ENCODE peak calls at places on chromosomes 12 and 14, in eight cellular contexts. One of them, this sample, is unnamed.

GRCh38 chr12:57089259-57090245 is 638 bp downstream of the NAB2 start:
- DNase-seq in ovary: peak; percentile 81
- DNase-seq in IMR-90: peak; percentile 51
- DNase-seq in sigmoid colon: peak; percentile 92
- DNase-seq in Peyer's patch: peak; percentile 77
- DNase-seq in GM12878: no peak
- DNase-seq in HCT116: no peak
- DNase-seq in tibial nerve: peak; percentile 62
- DNase-seq in this sample: peak; percentile 88

GRCh38 chr14:65565948-65566347 is 153.4 kb downstream of the FUT8 start:
- DNase-seq in IMR-90: no peak
- DNase-seq in Peyer's patch: no peak
- DNase-seq in HCT116: no peak
- DNase-seq in tibial nerve: no peak
- DNase-seq in ovary: no peak
- DNase-seq in GM12878: peak; percentile 4
- DNase-seq in sigmoid colon: no peak
- DNase-seq in this sample: no peak

GRCh38 chr12:5259523-5259922 is 172.4 kb upstream of the NTF3 start:
- DNase-seq in ovary: no peak
- DNase-seq in GM12878: no peak
- DNase-seq in HCT116: no peak
- DNase-seq in IMR-90: peak; percentile 49
- DNase-seq in Peyer's patch: no peak
- DNase-seq in tibial nerve: no peak
- DNase-seq in sigmoid colon: no peak
- DNase-seq in this sample: no peak

GRCh38 chr12:121170581-121171260 is 38.0 kb downstream of the P2RX7 start:
- DNase-seq in tibial nerve: no peak
- DNase-seq in Peyer's patch: no peak
- DNase-seq in IMR-90: no peak
- DNase-seq in sigmoid colon: no peak
- DNase-seq in ovary: no peak
- DNase-seq in HCT116: no peak
- DNase-seq in GM12878: no peak
- DNase-seq in this sample: no peak

GRCh38 chr12:6235499-6235898 is 35.3 kb downstream of the CD9 start:
- DNase-seq in ovary: no peak
- DNase-seq in sigmoid colon: peak; percentile 83
- DNase-seq in GM12878: no peak
- DNase-seq in Peyer's patch: peak; percentile 85
- DNase-seq in tibial nerve: no peak
- DNase-seq in HCT116: no peak
- DNase-seq in IMR-90: no peak
- DNase-seq in this sample: no peak

GRCh38 chr12:58420496-58420895 is 479.1 kb downstream of the ATP23 start:
- DNase-seq in HCT116: no peak
- DNase-seq in ovary: no peak
- DNase-seq in sigmoid colon: no peak
- DNase-seq in Peyer's patch: no peak
- DNase-seq in GM12878: no peak
- DNase-seq in IMR-90: no peak
- DNase-seq in tibial nerve: no peak
- DNase-seq in this sample: no peak

GRCh38 chr12:89649820-89650219 is 58.8 kb downstream of the ATP2B1 start:
- DNase-seq in sigmoid colon: no peak
- DNase-seq in IMR-90: no peak
- DNase-seq in Peyer's patch: no peak
- DNase-seq in GM12878: no peak
- DNase-seq in ovary: no peak
- DNase-seq in HCT116: no peak
- DNase-seq in tibial nerve: no peak
- DNase-seq in this sample: no peak

GRCh38 chr12:13165578-13166120 is 30.9 kb upstream of the EMP1 start:
- DNase-seq in sigmoid colon: peak; percentile 81
- DNase-seq in Peyer's patch: peak; percentile 70
- DNase-seq in ovary: peak; percentile 54
- DNase-seq in HCT116: peak; percentile 68
- DNase-seq in IMR-90: peak; percentile 78
- DNase-seq in tibial nerve: no peak
- DNase-seq in GM12878: no peak
- DNase-seq in this sample: peak; percentile 60

GRCh38 chr14:75333523-75334190 is 55.0 kb downstream of the FOS start:
- DNase-seq in sigmoid colon: peak; percentile 56
- DNase-seq in HCT116: no peak
- DNase-seq in Peyer's patch: no peak
- DNase-seq in GM12878: no peak
- DNase-seq in ovary: no peak
- DNase-seq in IMR-90: no peak
- DNase-seq in tibial nerve: no peak
- DNase-seq in this sample: no peak

GRCh38 chr12:22286569-22286968 is 47.9 kb downstream of the ST8SIA1 start:
- DNase-seq in sigmoid colon: no peak
- DNase-seq in IMR-90: peak; percentile 93
- DNase-seq in GM12878: no peak
- DNase-seq in ovary: no peak
- DNase-seq in Peyer's patch: no peak
- DNase-seq in HCT116: no peak
- DNase-seq in tibial nerve: no peak
- DNase-seq in this sample: no peak

GRCh38 chr12:5921966-5922365 is 23.1 kb downstream of the ANO2 start:
- DNase-seq in tibial nerve: no peak
- DNase-seq in HCT116: no peak
- DNase-seq in GM12878: no peak
- DNase-seq in ovary: no peak
- DNase-seq in sigmoid colon: peak; percentile 25
- DNase-seq in Peyer's patch: no peak
- DNase-seq in IMR-90: no peak
- DNase-seq in this sample: no peak

GRCh38 chr12:52149182-52149641 is 42.6 kb downstream of the KRT80 start:
- DNase-seq in sigmoid colon: peak; percentile 61
- DNase-seq in HCT116: no peak
- DNase-seq in ovary: no peak
- DNase-seq in tibial nerve: no peak
- DNase-seq in GM12878: no peak
- DNase-seq in Peyer's patch: no peak
- DNase-seq in IMR-90: no peak
- DNase-seq in this sample: no peak

GRCh38 chr12:52152905-52153317 is 38.9 kb downstream of the KRT80 start:
- DNase-seq in Peyer's patch: no peak
- DNase-seq in ovary: no peak
- DNase-seq in GM12878: no peak
- DNase-seq in tibial nerve: no peak
- DNase-seq in HCT116: no peak
- DNase-seq in sigmoid colon: no peak
- DNase-seq in IMR-90: no peak
- DNase-seq in this sample: no peak

GRCh38 chr12:52151153-52151858 is 40.5 kb downstream of the KRT80 start:
- DNase-seq in GM12878: no peak
- DNase-seq in Peyer's patch: no peak
- DNase-seq in tibial nerve: no peak
- DNase-seq in HCT116: no peak
- DNase-seq in sigmoid colon: no peak
- DNase-seq in IMR-90: no peak
- DNase-seq in ovary: no peak
- DNase-seq in this sample: no peak

GRCh38 chr12:52149651-52150241 is 42.1 kb downstream of the KRT80 start:
- DNase-seq in ovary: no peak
- DNase-seq in GM12878: no peak
- DNase-seq in sigmoid colon: peak; percentile 48
- DNase-seq in tibial nerve: no peak
- DNase-seq in Peyer's patch: no peak
- DNase-seq in IMR-90: no peak
- DNase-seq in HCT116: no peak
- DNase-seq in this sample: peak; percentile 52

GRCh38 chr12:52151859-52152783 is 39.7 kb downstream of the KRT80 start:
- DNase-seq in HCT116: no peak
- DNase-seq in ovary: peak; percentile 63
- DNase-seq in IMR-90: peak; percentile 41
- DNase-seq in sigmoid colon: peak; percentile 84
- DNase-seq in GM12878: no peak
- DNase-seq in tibial nerve: no peak
- DNase-seq in Peyer's patch: peak; percentile 85
- DNase-seq in this sample: peak; percentile 71
- TF ChIP-seq POLR2A in HCT116: no peak
- TF ChIP-seq POLR2A in ovary: no peak
- TF ChIP-seq POLR2A in IMR-90: no peak
- TF ChIP-seq POLR2A in sigmoid colon: no peak
- TF ChIP-seq POLR2A in GM12878: no peak
- TF ChIP-seq POLR2A in tibial nerve: no peak
- TF ChIP-seq POLR2A in Peyer's patch: no peak
- TF ChIP-seq POLR2A in this sample: no peak

GRCh38 chr12:65121956-65122469 is 908 bp upstream of the WIF1 start:
- DNase-seq in sigmoid colon: no peak
- DNase-seq in IMR-90: no peak
- DNase-seq in GM12878: no peak
- DNase-seq in Peyer's patch: no peak
- DNase-seq in tibial nerve: no peak
- DNase-seq in ovary: no peak
- DNase-seq in HCT116: no peak
- DNase-seq in this sample: no peak
- H3K4me1 ChIP-seq in sigmoid colon: peaks cover 9% of the 10 kb centered on the region
- H3K4me1 ChIP-seq in IMR-90: peaks cover 3% of the 10 kb centered on the region
- H3K4me1 ChIP-seq in GM12878: no peaks in the 10 kb centered on the region
- H3K4me1 ChIP-seq in Peyer's patch: no peaks in the 10 kb centered on the region
- H3K4me1 ChIP-seq in tibial nerve: no peaks in the 10 kb centered on the region
- H3K4me1 ChIP-seq in ovary: no peaks in the 10 kb centered on the region
- H3K4me1 ChIP-seq in HCT116: no peaks in the 10 kb centered on the region
- H3K4me1 ChIP-seq in this sample: peaks cover 10% of the 10 kb centered on the region

DNA sequence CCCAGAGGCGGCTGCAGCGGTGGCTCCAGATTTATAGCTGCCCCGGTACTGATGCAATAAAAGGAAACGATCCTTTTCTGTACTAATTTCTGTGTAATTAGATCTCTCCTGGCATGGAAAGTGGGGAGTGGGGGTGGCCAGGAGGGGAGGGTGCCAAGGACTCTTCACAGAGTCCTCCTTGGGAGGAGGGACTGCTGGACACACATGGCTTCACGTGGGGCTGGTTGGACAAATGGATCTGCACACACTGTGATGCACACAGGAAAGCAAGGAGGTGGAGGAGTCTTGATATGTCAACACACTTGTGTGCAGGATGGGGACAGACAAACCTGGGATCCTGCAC is 23.8 kb upstream of the ATP5MC2 start:
- DNase-seq in HCT116: no peak
- DNase-seq in sigmoid colon: no peak
- DNase-seq in Peyer's patch: no peak
- DNase-seq in tibial nerve: no peak
- DNase-seq in ovary: no peak
- DNase-seq in IMR-90: no peak
- DNase-seq in GM12878: no peak
- DNase-seq in this sample: no peak
- H3K27me3 ChIP-seq in HCT116: peaks cover 8% of the 10 kb centered on the region
- H3K27me3 ChIP-seq in sigmoid colon: peaks cover 91% of the 10 kb centered on the region
- H3K27me3 ChIP-seq in Peyer's patch: no peaks in the 10 kb centered on the region
- H3K27me3 ChIP-seq in tibial nerve: peaks cover 95% of the 10 kb centered on the region
- H3K27me3 ChIP-seq in ovary: no peaks in the 10 kb centered on the region
- H3K27me3 ChIP-seq in IMR-90: peaks cover 67% of the 10 kb centered on the region
- H3K27me3 ChIP-seq in GM12878: peaks cover 40% of the 10 kb centered on the region
- H3K27me3 ChIP-seq in this sample: peaks cover 41% of the 10 kb centered on the region

GRCh38 chr14:68401855-68402254 is 391.0 kb downstream of the ZFP36L1 start:
- DNase-seq in HCT116: no peak
- DNase-seq in Peyer's patch: no peak
- DNase-seq in IMR-90: no peak
- DNase-seq in tibial nerve: no peak
- DNase-seq in ovary: no peak
- DNase-seq in sigmoid colon: no peak
- DNase-seq in GM12878: peak; percentile 96
- DNase-seq in this sample: no peak

GRCh38 chr14:68404652-68405183 is 388.1 kb downstream of the ZFP36L1 start:
- DNase-seq in GM12878: no peak
- DNase-seq in Peyer's patch: no peak
- DNase-seq in tibial nerve: no peak
- DNase-seq in IMR-90: peak; percentile 37
- DNase-seq in sigmoid colon: no peak
- DNase-seq in HCT116: no peak
- DNase-seq in ovary: no peak
- DNase-seq in this sample: no peak

GRCh38 chr14:68403794-68404522 is 388.9 kb downstream of the ZFP36L1 start:
- DNase-seq in sigmoid colon: no peak
- DNase-seq in ovary: no peak
- DNase-seq in GM12878: no peak
- DNase-seq in tibial nerve: no peak
- DNase-seq in HCT116: no peak
- DNase-seq in Peyer's patch: no peak
- DNase-seq in IMR-90: no peak
- DNase-seq in this sample: no peak

GRCh38 chr14:68402525-68403101 is 390.3 kb downstream of the ZFP36L1 start:
- DNase-seq in IMR-90: no peak
- DNase-seq in Peyer's patch: no peak
- DNase-seq in tibial nerve: no peak
- DNase-seq in HCT116: no peak
- DNase-seq in ovary: no peak
- DNase-seq in sigmoid colon: no peak
- DNase-seq in GM12878: no peak
- DNase-seq in this sample: no peak

GRCh38 chr14:68403191-68403781 is 389.6 kb downstream of the ZFP36L1 start:
- DNase-seq in GM12878: no peak
- DNase-seq in HCT116: no peak
- DNase-seq in IMR-90: no peak
- DNase-seq in ovary: no peak
- DNase-seq in Peyer's patch: no peak
- DNase-seq in sigmoid colon: no peak
- DNase-seq in tibial nerve: no peak
- DNase-seq in this sample: no peak
- TF ChIP-seq POLR2A in GM12878: peak; percentile 19
- TF ChIP-seq POLR2A in HCT116: no peak
- TF ChIP-seq POLR2A in IMR-90: no peak
- TF ChIP-seq POLR2A in ovary: no peak
- TF ChIP-seq POLR2A in Peyer's patch: no peak
- TF ChIP-seq POLR2A in sigmoid colon: no peak
- TF ChIP-seq POLR2A in tibial nerve: no peak
- TF ChIP-seq POLR2A in this sample: no peak

GRCh38 chr12:11663128-11663527 is 13.7 kb downstream of the ETV6 start:
- DNase-seq in sigmoid colon: no peak
- DNase-seq in Peyer's patch: no peak
- DNase-seq in ovary: no peak
- DNase-seq in GM12878: no peak
- DNase-seq in tibial nerve: no peak
- DNase-seq in HCT116: no peak
- DNase-seq in IMR-90: no peak
- DNase-seq in this sample: peak; percentile 55
- H3K4me1 ChIP-seq in sigmoid colon: peaks cover 87% of the 10 kb centered on the region
- H3K4me1 ChIP-seq in Peyer's patch: no peaks in the 10 kb centered on the region
- H3K4me1 ChIP-seq in ovary: peaks cover 2% of the 10 kb centered on the region
- H3K4me1 ChIP-seq in GM12878: peaks cover 10% of the 10 kb centered on the region
- H3K4me1 ChIP-seq in tibial nerve: no peaks in the 10 kb centered on the region
- H3K4me1 ChIP-seq in HCT116: peaks cover 15% of the 10 kb centered on the region
- H3K4me1 ChIP-seq in IMR-90: peaks cover 23% of the 10 kb centered on the region
- H3K4me1 ChIP-seq in this sample: peaks cover 43% of the 10 kb centered on the region

This sample was measured in heart left ventricle.